ENCODE peak calls at places on chromosome 20, in five cellular contexts. M, R, F, X and I are unnamed samples.

GRCh38 chr20:329325-329695 is 4.0 kb downstream of the SOX12 start:
- DNase-seq in X (no peak), M (no peak), R (no peak), F (no peak), I (no peak)

GRCh38 chr20:25297141-25297905 is 49.4 kb downstream of the PYGB start:
- DNase-seq in X (no peak), R (no peak), F (no peak), M (no peak), I (no peak)

GRCh38 chr20:46243707-46244628 is 64.3 kb downstream of the CDH22 start:
- DNase-seq in M (no peak), X (no peak), R (no peak), F (no peak), I (peak)

GRCh38 chr20:46587986-46588385 is 37.5 kb upstream of the OCSTAMP start:
- DNase-seq in R (no peak), M (no peak), F (no peak), X (no peak), I (no peak)

GRCh38 chr20:57922701-57923100 is 212.9 kb upstream of the PMEPA1 start:
- DNase-seq in M (no peak), X (no peak), R (peak), F (no peak), I (no peak)

GRCh38 chr20:4443016-4443415 is 278.7 kb upstream of the PRND start:
- DNase-seq in X (no peak), M (no peak), R (no peak), F (no peak), I (no peak)

GRCh38 chr20:6162239-6162638 is 39.4 kb upstream of the FERMT1 start:
- DNase-seq in M (no peak), F (no peak), X (no peak), R (peak), I (no peak)

GRCh38 chr20:61230166-61230565 is 21.9 kb upstream of the CDH4 start:
- DNase-seq in F (no peak), R (no peak), M (no peak), X (no peak), I (no peak)

GRCh38 chr20:50308513-50309279 is 118.1 kb downstream of the CEBPB start:
- DNase-seq in F (no peak), M (no peak), X (no peak), R (peak), I (peak)

GRCh38 chr20:59603727-59604608 is at the start of gene PHACTR3:
- DNase-seq in F (no peak), R (peak), M (no peak), X (no peak), I (peak)

GRCh38 chr20:3871549-3872265 is 17.5 kb upstream of the PANK2 start:
- DNase-seq in R (no peak), M (no peak), X (no peak), F (no peak), I (no peak)

GRCh38 chr20:50865114-50865513 is 66.1 kb downstream of the ADNP start:
- DNase-seq in M (no peak), R (no peak), X (no peak), F (no peak), I (no peak)

GRCh38 chr20:64140956-64141355 is 23.3 kb upstream of the MYT1 start:
- DNase-seq in F (no peak), X (no peak), M (no peak), R (no peak), I (no peak)

GRCh38 chr20:16760431-16761304 is 12.5 kb downstream of the OTOR start:
- DNase-seq in M (no peak), R (no peak), X (no peak), F (peak), I (peak)

GRCh38 chr20:23048283-23049200 is 930 bp downstream of the THBD start:
- DNase-seq in M (no peak), F (no peak), X (peak), R (no peak), I (no peak)